ENCODE peak calls at places on chromosomes 3 and 15, in six cellular contexts. P is A549, V is ovary, M is suprapubic skin, O is transverse colon, F is tibial nerve. T is an unnamed sample. For H3K9me3, the result is how much of the 10 kb centered on the place peaks cover.

GRCh38 chr3:192062186-192062585 is 601.2 kb downstream of the PYDC2 start:
- DNase-seq in P (no peak), V (no peak), M (no peak), O (no peak), F (no peak), T (no peak)

GRCh38 chr3:17765819-17766472 is 23.5 kb upstream of the TBC1D5 start:
- DNase-seq in P (no peak), V (no peak), M (no peak), O (no peak), F (no peak), T (no peak)

GRCh38 chr15:60614862-60615771 is 136.2 kb upstream of the ICE2 start:
- DNase-seq in P (no peak), V (no peak), M (no peak), O (peak), F (no peak), T (no peak)

GRCh38 chr3:69212411-69213160 is 90.2 kb upstream of the LMOD3 start:
- DNase-seq in P (peak), V (no peak), M (no peak), O (no peak), F (no peak), T (no peak)

GRCh38 chr3:134476306-134476705 is 9.5 kb downstream of the ANAPC13 start:
- DNase-seq in P (no peak), V (no peak), M (no peak), O (no peak), F (no peak), T (no peak)

GRCh38 chr3:38627956-38628355 is 21.5 kb downstream of the SCN5A start:
- DNase-seq in P (peak), V (no peak), M (no peak), O (no peak), F (no peak), T (no peak)

GRCh38 chr3:161096771-161097367 is 8.3 kb downstream of the B3GALNT1 start:
- DNase-seq in P (peak), V (no peak), M (no peak), O (no peak), F (no peak), T (no peak)

GRCh38 chr15:60905587-60905986 is 323.5 kb downstream of the RORA start:
- DNase-seq in P (no peak), V (no peak), M (no peak), O (peak), F (no peak), T (no peak)

GRCh38 chr3:49327485-49327884 is 12.4 kb downstream of the USP4 start:
- DNase-seq in P (no peak), V (no peak), M (no peak), O (no peak), F (no peak), T (no peak)

GRCh38 chr15:43943511-43943910 is 116.7 kb downstream of the WDR76 start:
- DNase-seq in P (no peak), V (no peak), M (no peak), O (no peak), F (no peak), T (no peak)

GRCh38 chr15:24617646-24618045 is 57.9 kb upstream of the NPAP1 start:
- DNase-seq in P (no peak), V (no peak), M (no peak), O (no peak), F (no peak), T (no peak)

GRCh38 chr15:24627443-24627842 is 48.1 kb upstream of the NPAP1 start:
- DNase-seq in P (no peak), V (no peak), M (no peak), O (no peak), F (no peak), T (no peak)

DNA sequence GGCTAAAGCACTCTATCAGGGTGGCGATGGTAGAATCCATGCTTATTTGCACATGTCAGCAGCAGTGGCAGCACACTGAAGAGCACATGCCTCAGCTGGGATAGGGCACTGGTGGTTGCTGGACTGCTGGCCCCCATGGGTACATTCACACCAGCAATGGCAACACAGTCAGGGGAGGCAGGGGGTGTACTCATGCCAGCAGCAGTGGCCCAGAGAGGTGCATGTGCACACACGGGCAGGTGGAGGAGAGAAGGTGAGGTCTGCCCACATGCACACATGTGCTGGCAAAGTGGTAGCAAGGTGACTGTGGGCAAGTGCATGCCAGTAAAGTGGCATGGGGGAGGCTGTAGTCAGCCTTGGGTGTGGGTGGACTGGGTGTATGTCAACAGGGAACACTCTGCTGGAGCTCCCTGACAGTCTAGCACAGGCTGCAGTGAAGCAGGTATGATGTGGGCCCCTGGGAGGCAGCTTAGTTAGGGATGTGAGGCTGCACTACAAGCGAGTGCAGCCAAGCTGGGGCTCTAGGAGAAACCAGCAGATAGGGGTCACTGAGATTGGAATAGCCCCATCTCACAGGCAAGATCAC is 53.9 kb upstream of the NPAP1 start:
- DNase-seq in P (no peak), V (no peak), M (no peak), O (no peak), F (no peak), T (no peak)
- H3K9me3 ChIP-seq in P (under half), V (under half), M (under half), O (under half), F (under half), T (under half)

GRCh38 chr3:72271215-72271614 is 486.3 kb upstream of the PROK2 start:
- DNase-seq in P (no peak), V (peak), M (no peak), O (no peak), F (peak), T (no peak)

GRCh38 chr3:72270730-72271129 is 485.8 kb upstream of the PROK2 start:
- DNase-seq in P (no peak), V (no peak), M (no peak), O (no peak), F (no peak), T (no peak)

GRCh38 chr3:72272356-72272755 is 487.4 kb upstream of the PROK2 start:
- DNase-seq in P (no peak), V (no peak), M (no peak), O (no peak), F (no peak), T (no peak)

GRCh38 chr3:72273615-72274014 is 488.7 kb upstream of the PROK2 start:
- DNase-seq in P (no peak), V (no peak), M (no peak), O (no peak), F (no peak), T (no peak)

DNA sequence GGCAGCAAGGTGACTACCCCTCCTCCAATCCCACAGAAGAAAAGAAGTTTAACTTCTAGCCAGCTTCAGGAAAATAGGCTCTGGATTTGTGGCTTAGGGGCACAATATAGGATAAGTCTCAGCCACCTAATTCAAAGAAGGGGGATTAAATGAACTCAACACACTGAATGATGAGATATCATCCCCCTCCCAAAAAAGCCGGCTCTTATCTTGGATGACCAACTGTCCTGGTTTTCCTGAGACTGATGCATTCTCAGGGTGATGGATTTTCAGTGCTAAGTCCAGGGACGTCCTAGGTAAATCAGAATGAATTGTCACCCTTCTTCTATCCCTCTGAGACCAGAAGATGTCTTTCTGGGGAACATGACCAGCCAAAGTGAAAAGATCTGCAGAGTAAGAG is 487.0 kb upstream of the PROK2 start:
- DNase-seq in P (no peak), V (no peak), M (no peak), O (no peak), F (no peak), T (no peak)
- TF ChIP-seq EP300 in P (no peak), V (no peak), M (no peak), O (no peak), F (no peak), T (no peak)

DNA sequence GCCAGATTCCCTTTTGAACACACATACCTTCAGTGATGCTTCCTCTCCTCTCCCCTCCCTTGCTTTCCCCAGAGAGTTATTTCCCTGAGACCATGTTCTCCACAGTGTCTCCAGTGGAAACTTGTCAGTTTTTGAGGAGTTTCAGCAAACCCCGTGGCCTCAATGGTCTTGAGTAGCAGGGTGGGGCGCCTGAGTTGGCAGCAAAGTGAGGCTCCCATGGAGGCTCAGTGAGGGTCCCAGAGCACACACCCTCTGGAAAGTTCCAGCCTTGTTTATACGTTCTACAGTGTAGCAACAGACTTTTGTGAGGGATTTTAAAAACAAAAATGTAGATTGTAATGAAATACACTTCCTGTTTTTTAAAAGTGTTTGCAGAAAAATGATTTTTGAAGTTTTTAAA is 135.1 kb downstream of the LRRC28 start:
- DNase-seq in P (no peak), V (peak), M (no peak), O (no peak), F (no peak), T (no peak)
- H3K9me3 ChIP-seq in P (under half), V (under half), M (under half), O (under half), F (under half), T (under half)

GRCh38 chr15:40964006-40964405 is 10.7 kb downstream of the CHAC1 start:
- DNase-seq in P (no peak), V (no peak), M (no peak), O (no peak), F (no peak), T (peak)

GRCh38 chr15:40969363-40969762 is 16.1 kb downstream of the CHAC1 start:
- DNase-seq in P (no peak), V (no peak), M (no peak), O (no peak), F (no peak), T (peak)

GRCh38 chr15:40964634-40965033 is 11.4 kb downstream of the CHAC1 start:
- DNase-seq in P (no peak), V (no peak), M (no peak), O (no peak), F (no peak), T (peak)

GRCh38 chr15:40963201-40963600 is 9.9 kb downstream of the CHAC1 start:
- DNase-seq in P (no peak), V (no peak), M (no peak), O (no peak), F (no peak), T (peak)

GRCh38 chr15:40968290-40969085 is 15.2 kb downstream of the CHAC1 start:
- DNase-seq in P (no peak), V (no peak), M (no peak), O (no peak), F (no peak), T (peak)
- TF ChIP-seq EP300 in P (no peak), V (no peak), M (no peak), O (no peak), F (no peak), T (no peak)

GRCh38 chr3:126768903-126769302 is 64.9 kb downstream of the CHCHD6 start:
- DNase-seq in P (no peak), V (no peak), M (no peak), O (no peak), F (no peak), T (no peak)

GRCh38 chr3:126773167-126773566 is 69.1 kb downstream of the CHCHD6 start:
- DNase-seq in P (no peak), V (no peak), M (no peak), O (no peak), F (no peak), T (no peak)

GRCh38 chr3:126773783-126774182 is 69.7 kb downstream of the CHCHD6 start:
- DNase-seq in P (no peak), V (no peak), M (no peak), O (no peak), F (no peak), T (no peak)

GRCh38 chr3:126766653-126767052 is 62.6 kb downstream of the CHCHD6 start:
- DNase-seq in P (no peak), V (no peak), M (no peak), O (no peak), F (no peak), T (no peak)

GRCh38 chr3:126770096-126770495 is 66.1 kb downstream of the CHCHD6 start:
- DNase-seq in P (no peak), V (no peak), M (no peak), O (no peak), F (no peak), T (no peak)
- H3K9me3 ChIP-seq in P (under half), V (under half), M (under half), O (under half), F (under half), T (under half)

DNA sequence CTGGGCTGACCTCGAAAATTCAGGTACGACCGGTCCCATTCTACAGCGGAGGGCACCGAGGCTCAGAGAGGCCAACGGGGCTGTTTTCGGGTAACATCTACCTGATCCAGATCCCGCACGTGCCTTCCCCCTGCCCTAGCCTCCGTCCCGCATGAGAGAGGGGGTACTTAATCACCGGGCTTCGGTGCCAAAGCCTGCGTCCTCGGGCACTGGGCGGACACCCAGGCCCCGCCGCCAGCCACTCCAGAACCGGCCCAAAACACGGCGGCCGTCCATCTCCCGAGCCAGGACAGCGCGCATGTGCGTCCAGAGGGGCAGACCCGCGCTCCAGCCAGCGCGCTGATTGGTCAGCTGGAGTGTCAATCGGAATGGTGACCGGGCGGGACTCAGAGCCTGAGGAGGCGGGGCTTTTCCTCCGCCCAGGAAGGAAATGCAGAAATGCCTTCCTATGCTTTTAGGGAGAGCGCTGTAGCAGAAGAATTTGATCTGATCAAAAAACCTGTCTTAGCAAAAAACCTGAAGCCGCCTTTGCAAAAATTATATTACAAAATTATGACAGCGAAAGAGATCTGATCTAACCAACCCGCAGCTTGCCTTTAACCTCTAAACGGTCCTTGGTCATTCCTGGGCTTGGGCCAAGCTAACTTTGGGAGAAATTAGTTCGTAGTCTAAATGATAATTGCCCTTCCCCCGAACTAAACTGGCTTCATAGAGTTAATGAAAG is at the start of gene RPUSD3:
- DNase-seq in P (peak), V (peak), M (peak), O (peak), F (peak), T (peak)
- TF ChIP-seq EP300 in P (no peak), V (no peak), M (no peak), O (no peak), F (no peak), T (no peak)

GRCh38 chr15:33051528-33051927 is 143.0 kb downstream of the FMN1 start:
- DNase-seq in P (no peak), V (no peak), M (no peak), O (no peak), F (no peak), T (no peak)
- H3K9me3 ChIP-seq in P (under half), V (under half), M (under half), O (under half), F (under half), T (under half)

GRCh38 chr3:124520970-124521369 is 209.3 kb upstream of the UMPS start:
- DNase-seq in P (no peak), V (no peak), M (no peak), O (no peak), F (no peak), T (no peak)

GRCh38 chr3:124522226-124522625 is 208.0 kb upstream of the UMPS start:
- DNase-seq in P (no peak), V (no peak), M (no peak), O (no peak), F (no peak), T (no peak)

GRCh38 chr3:124516333-124516732 is 213.9 kb upstream of the UMPS start:
- DNase-seq in P (no peak), V (no peak), M (no peak), O (no peak), F (no peak), T (no peak)

GRCh38 chr3:124518350-124518749 is 211.9 kb upstream of the UMPS start:
- DNase-seq in P (no peak), V (no peak), M (no peak), O (no peak), F (no peak), T (no peak)

DNA sequence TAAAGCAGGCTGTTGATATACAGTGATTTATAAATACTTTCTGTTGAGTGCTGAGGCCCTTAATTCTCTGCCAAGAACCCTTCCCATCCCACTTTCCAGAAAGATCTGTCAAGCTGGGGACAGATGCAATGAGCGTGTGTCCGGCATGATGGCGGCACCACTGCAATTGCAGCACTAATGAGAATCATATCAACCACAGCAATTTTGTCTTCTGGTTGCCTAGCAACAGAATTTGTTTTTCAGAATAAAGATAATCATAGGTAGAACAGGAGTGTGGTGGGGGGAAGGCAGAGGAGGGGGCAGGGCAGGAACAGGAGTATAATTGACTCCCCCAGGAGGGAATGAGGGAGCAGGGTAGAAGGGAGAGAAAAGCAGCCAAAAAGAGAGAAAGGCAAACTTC is 210.4 kb upstream of the UMPS start:
- DNase-seq in P (no peak), V (no peak), M (no peak), O (no peak), F (no peak), T (no peak)
- TF ChIP-seq EP300 in P (no peak), V (no peak), M (no peak), O (no peak), F (no peak), T (no peak)

T was measured in sigmoid colon.